ENCODE peak calls at places on chromosomes 5 and 9, in four cellular contexts. E, B, S and P are unnamed samples.

GRCh38 chr5:91514408-91514807 is 131.3 kb upstream of the ARRDC3 start:
- DNase-seq in E (no peak), B (no peak), S (no peak), P (no peak)

GRCh38 chr5:89572696-89573095 is 689.7 kb upstream of the MEF2C start:
- DNase-seq in E (no peak), B (no peak), S (no peak), P (no peak)

GRCh38 chr9:105194234-105194633 is 50.2 kb upstream of the SLC44A1 start:
- DNase-seq in E (no peak), B (no peak), S (no peak), P (no peak)

GRCh38 chr5:8234179-8234578 is 365.2 kb downstream of the MTRR start:
- DNase-seq in E (no peak), B (no peak), S (no peak), P (no peak)

GRCh38 chr5:135217669-135218485 is 181.2 kb downstream of the MACROH2A1 start:
- DNase-seq in E (no peak), B (no peak), S (peak), P (peak)

GRCh38 chr9:83070257-83070656 is 7.3 kb upstream of the RASEF start:
- DNase-seq in E (no peak), B (no peak), S (no peak), P (no peak)

GRCh38 chr9:131203438-131204219 is 72.7 kb downstream of the FAM78A start:
- DNase-seq in E (peak), B (no peak), S (peak), P (no peak)

GRCh38 chr9:14320272-14321245 is 6.6 kb upstream of the NFIB start:
- DNase-seq in E (peak), B (no peak), S (peak), P (no peak)

GRCh38 chr9:80811003-80811402 is 878.3 kb downstream of the TLE1 start:
- DNase-seq in E (no peak), B (no peak), S (no peak), P (no peak)

GRCh38 chr5:175444060-175444904 is at the start of gene DRD1:
- DNase-seq in E (peak), B (peak), S (peak), P (peak)

GRCh38 chr9:18256574-18256973 is 217.4 kb upstream of the ADAMTSL1 start:
- DNase-seq in E (no peak), B (no peak), S (no peak), P (no peak)

GRCh38 chr5:38719916-38720315 is 125.9 kb upstream of the OSMR start:
- DNase-seq in E (no peak), B (no peak), S (no peak), P (no peak)

GRCh38 chr5:122202952-122203351 is 73.6 kb downstream of the ZNF474 start:
- DNase-seq in E (no peak), B (no peak), S (no peak), P (no peak)

DNA sequence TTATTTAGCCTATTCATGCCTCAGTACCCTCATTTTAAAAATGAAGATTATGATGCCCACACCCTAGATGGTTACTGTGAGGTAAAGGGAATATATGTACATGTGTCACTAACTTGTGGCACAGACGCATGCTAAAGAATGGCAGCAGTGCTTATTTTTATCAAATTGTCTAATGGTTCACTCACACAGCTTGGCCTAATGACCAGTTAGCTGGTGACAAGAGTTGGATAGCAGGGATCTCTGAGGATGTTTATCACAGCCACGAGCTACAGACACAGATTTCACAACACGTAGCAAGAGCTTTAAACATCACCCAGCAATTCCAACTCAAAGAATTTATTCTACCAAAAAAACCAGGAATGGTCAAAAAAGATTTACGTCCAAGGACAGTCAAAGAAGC is 7.2 kb downstream of the BAG1 start:
- DNase-seq in E (no peak), B (no peak), S (no peak), P (no peak)
- TF ChIP-seq CTCF in E (no peak), B (no peak), S (no peak), P (no peak)

GRCh38 chr5:163613150-163613442 is 107.7 kb downstream of the MAT2B start:
- DNase-seq in E (no peak), B (no peak), S (no peak), P (no peak)

GRCh38 chr5:163619273-163619672 is 113.9 kb downstream of the MAT2B start:
- DNase-seq in E (no peak), B (no peak), S (no peak), P (no peak)

GRCh38 chr5:163612358-163613149 is 107.1 kb downstream of the MAT2B start:
- DNase-seq in E (no peak), B (no peak), S (no peak), P (no peak)

GRCh38 chr5:163609910-163610309 is 104.5 kb downstream of the MAT2B start:
- DNase-seq in E (no peak), B (no peak), S (no peak), P (no peak)

GRCh38 chr5:163614787-163615186 is 109.4 kb downstream of the MAT2B start:
- DNase-seq in E (no peak), B (no peak), S (no peak), P (no peak)
- TF ChIP-seq CTCF in E (no peak), B (no peak), S (no peak), P (no peak)

GRCh38 chr5:181224390-181225234 is 1.5 kb downstream of the TRIM41 start:
- DNase-seq in E (peak), B (no peak), S (no peak), P (no peak)

GRCh38 chr5:181222630-181223040 is 446 bp upstream of the TRIM41 start:
- DNase-seq in E (no peak), B (no peak), S (no peak), P (no peak)

GRCh38 chr5:181223729-181224389 is 778 bp downstream of the TRIM41 start:
- DNase-seq in E (peak), B (peak), S (no peak), P (peak)

GRCh38 chr5:181221792-181222629 is 1.1 kb upstream of the TRIM41 start:
- DNase-seq in E (peak), B (peak), S (peak), P (peak)

GRCh38 chr5:181223041-181223728 is at the start of gene TRIM41:
- DNase-seq in E (peak), B (peak), S (peak), P (peak)
- TF ChIP-seq CTCF in E (no peak), B (no peak), S (no peak), P (no peak)

DNA sequence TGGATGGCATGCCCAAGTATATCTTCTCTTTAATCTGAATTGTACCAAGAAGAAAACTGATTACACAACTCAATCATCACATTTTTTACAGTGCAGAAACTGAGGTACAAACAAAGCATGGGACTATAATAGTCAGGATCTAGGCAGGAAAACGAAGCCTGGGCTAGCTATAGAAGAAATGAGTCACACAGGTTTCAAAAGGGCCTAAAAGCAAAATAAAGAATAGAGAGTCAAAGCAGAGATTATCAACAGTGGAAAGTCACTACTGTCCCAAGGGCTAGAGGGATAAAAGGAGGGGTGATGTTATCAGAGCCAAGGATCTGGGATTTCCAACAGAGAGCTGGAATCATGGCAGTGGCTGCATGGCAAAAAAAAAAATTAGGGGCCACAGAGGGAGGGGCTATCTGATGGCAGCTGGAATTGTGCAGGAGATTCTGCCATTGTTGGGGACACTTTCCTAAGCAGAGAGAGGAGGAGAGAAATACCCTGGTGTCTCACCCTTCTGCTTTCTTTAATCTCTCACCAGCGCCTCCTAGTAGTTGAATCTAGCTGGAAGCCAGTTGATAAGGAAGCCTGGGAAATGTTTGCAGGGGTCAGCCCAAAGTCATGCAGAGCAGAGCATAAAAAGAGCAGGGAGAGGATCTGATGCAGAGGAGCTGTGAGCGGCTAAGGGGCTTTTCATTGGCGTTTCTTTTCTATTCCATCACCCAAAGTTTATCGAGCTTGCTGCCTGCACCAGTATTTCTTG is 343.2 kb downstream of the ACTL7B start:
- DNase-seq in E (no peak), B (no peak), S (no peak), P (no peak)
- TF ChIP-seq CTCF in E (no peak), B (no peak), S (no peak), P (no peak)

DNA sequence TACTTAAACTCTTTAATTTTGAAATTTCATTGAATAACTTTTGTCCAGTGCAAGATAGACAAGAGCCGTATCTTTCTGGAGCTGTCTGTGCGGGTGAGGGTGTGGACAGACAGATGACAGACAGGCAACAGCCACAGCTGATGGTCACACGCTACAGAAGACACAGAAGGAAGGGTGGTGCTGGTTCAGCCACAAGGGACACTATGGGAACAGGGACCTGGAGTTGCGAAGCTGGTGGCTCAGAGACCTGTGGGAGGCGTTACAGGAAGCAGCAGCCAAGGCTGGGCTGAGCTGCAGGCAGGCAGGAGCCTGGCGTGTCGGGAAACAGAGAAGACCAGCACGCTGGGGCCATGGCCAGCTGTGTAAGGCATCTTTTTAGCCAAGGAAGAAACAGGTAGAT is 104.4 kb downstream of the WNK2 start:
- DNase-seq in E (no peak), B (no peak), S (no peak), P (no peak)
- TF ChIP-seq CTCF in E (no peak), B (no peak), S (no peak), P (no peak)

GRCh38 chr5:15803280-15803679 is 303.3 kb downstream of the FBXL7 start:
- DNase-seq in E (no peak), B (no peak), S (no peak), P (no peak)

GRCh38 chr5:15808577-15808976 is 308.6 kb downstream of the FBXL7 start:
- DNase-seq in E (no peak), B (no peak), S (no peak), P (no peak)

GRCh38 chr5:15806613-15807012 is 306.6 kb downstream of the FBXL7 start:
- DNase-seq in E (no peak), B (no peak), S (no peak), P (no peak)

GRCh38 chr5:15807248-15807647 is 307.3 kb downstream of the FBXL7 start:
- DNase-seq in E (no peak), B (no peak), S (no peak), P (no peak)

DNA sequence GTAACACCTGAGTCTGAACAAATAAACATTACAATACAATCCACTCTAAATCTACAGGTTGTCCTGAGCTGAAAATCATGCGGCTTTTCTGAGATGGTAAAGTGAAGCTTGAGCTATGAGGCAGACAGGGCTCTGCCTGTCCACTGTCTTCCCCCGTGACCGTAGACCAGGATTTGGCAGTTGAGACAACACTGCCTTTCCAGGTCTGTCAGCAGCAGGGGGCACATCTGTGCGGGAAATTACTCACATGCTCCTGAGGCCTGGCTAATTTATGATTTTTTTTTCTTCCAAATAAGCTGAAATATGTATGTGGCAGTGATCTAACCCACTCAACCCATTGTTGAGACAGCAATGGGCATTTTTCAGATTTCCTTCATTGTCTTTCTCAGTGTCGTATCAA is 307.9 kb downstream of the FBXL7 start:
- DNase-seq in E (no peak), B (no peak), S (no peak), P (no peak)
- TF ChIP-seq CTCF in E (no peak), B (no peak), S (no peak), P (no peak)

GRCh38 chr9:92603100-92603499 is 66.8 kb downstream of the IPPK start:
- DNase-seq in E (no peak), B (no peak), S (no peak), P (no peak)
- TF ChIP-seq CTCF in E (no peak), B (no peak), S (no peak), P (no peak)